ENCODE peak calls at places on chromosomes 2 and 18, in ten cellular contexts. M is aorta, Y is H7, Q is hepatocyte, V is NB4, B is glutamatergic neuron, E is iPS-NIHi11, G is pancreas, S is T1000, L is A549. N is an unnamed sample.

GRCh38 chr18:79884296-79884962 is 67.0 kb downstream of the SLC66A2 start:
- DNase-seq in L (no peak), Q (no peak), E (no peak), V (no peak), G (no peak), M (peak), Y (no peak), B (no peak), S (no peak), N (no peak)

GRCh38 chr2:55430536-55430935 is 10.9 kb upstream of the CCDC88A start:
- DNase-seq in M (no peak), L (no peak), G (no peak), V (no peak), Q (no peak), B (no peak), Y (no peak), S (no peak), E (no peak), N (no peak)

GRCh38 chr18:74456017-74456408 is 1.1 kb downstream of the DIPK1C start:
- DNase-seq in S (no peak), Q (no peak), L (no peak), E (no peak), Y (no peak), V (no peak), G (no peak), B (no peak), M (no peak), N (no peak)

GRCh38 chr2:97267411-97268074 is 154.6 kb downstream of the ANKRD36 start:
- DNase-seq in G (peak), B (peak), L (no peak), S (no peak), V (no peak), Y (no peak), E (no peak), Q (peak), M (peak), N (no peak)

GRCh38 chr18:51066273-51066672 is 36.3 kb downstream of the SMAD4 start:
- DNase-seq in M (no peak), E (no peak), V (no peak), Q (no peak), Y (no peak), L (no peak), G (no peak), S (no peak), B (no peak), N (no peak)

GRCh38 chr2:111139637-111140317 is 19.1 kb downstream of the BCL2L11 start:
- DNase-seq in G (no peak), S (no peak), Q (no peak), E (no peak), Y (no peak), M (no peak), V (no peak), B (no peak), L (no peak), N (no peak)

GRCh38 chr2:61632276-61633169 is 94.4 kb upstream of the XPO1 start:
- DNase-seq in S (no peak), M (no peak), V (no peak), L (no peak), G (no peak), Y (peak), B (no peak), E (no peak), Q (no peak), N (no peak)

GRCh38 chr18:5237083-5237722 is 40.1 kb upstream of the AKAIN1 start:
- DNase-seq in V (peak), Y (peak), S (peak), B (no peak), Q (no peak), M (no peak), G (peak), L (no peak), E (peak), N (no peak)

GRCh38 chr2:44822174-44822573 is 119.3 kb upstream of the SIX3 start:
- DNase-seq in G (no peak), B (no peak), M (no peak), Y (no peak), L (no peak), V (no peak), S (no peak), E (no peak), Q (no peak), N (no peak)

GRCh38 chr2:207867075-207867474 is 97.4 kb upstream of the FZD5 start:
- DNase-seq in G (no peak), L (no peak), V (no peak), E (no peak), S (no peak), Q (no peak), B (no peak), M (no peak), Y (no peak), N (no peak)

GRCh38 chr2:160353166-160353565 is 140.4 kb downstream of the RBMS1 start:
- DNase-seq in B (no peak), S (no peak), Q (no peak), E (no peak), V (peak), Y (no peak), M (no peak), G (no peak), L (no peak), N (no peak)

GRCh38 chr2:379778-380177 is 91.9 kb upstream of the ALKAL2 start:
- DNase-seq in S (no peak), E (no peak), G (no peak), Y (no peak), L (no peak), V (no peak), M (no peak), Q (no peak), B (no peak), N (no peak)

N was measured in keratinocyte.